ENCODE peak calls at places on chromosomes 1 and 21, in six cellular contexts. B is A549, N is GM12878, F is HepG2, W is upper lobe of left lung, V is K562. Z is an unnamed sample. For H3K9me3, the result is how much of the 10 kb centered on the place peaks cover.

GRCh38 chr1:234433563-234434285 is 45.3 kb downstream of the TARBP1 start:
- ATAC-seq in N (peak), V (peak), B (peak), W (no peak), F (no peak), Z (no peak)

GRCh38 chr1:66416295-66416694 is 117.7 kb upstream of the SGIP1 start:
- ATAC-seq in V (no peak), N (no peak), F (no peak), B (no peak), W (peak), Z (no peak)

GRCh38 chr1:207084241-207084640 is 4.4 kb upstream of the C4BPB start:
- ATAC-seq in B (no peak), F (no peak), W (no peak), N (peak), V (peak), Z (no peak)

GRCh38 chr1:220991959-220992704 is 112.9 kb downstream of the HLX start:
- ATAC-seq in W (peak), N (no peak), F (no peak), V (no peak), B (no peak), Z (peak)

GRCh38 chr1:200134116-200134515 is 106.6 kb downstream of the NR5A2 start:
- ATAC-seq in F (no peak), B (no peak), V (no peak), W (no peak), N (no peak), Z (no peak)

GRCh38 chr21:37763298-37763697 is 153.0 kb downstream of the KCNJ6 start:
- ATAC-seq in N (no peak), F (no peak), B (no peak), V (no peak), W (no peak), Z (no peak)

GRCh38 chr1:7581754-7582264 is 189.3 kb upstream of the VAMP3 start:
- ATAC-seq in F (no peak), N (no peak), B (no peak), W (no peak), V (no peak), Z (no peak)

GRCh38 chr1:3714284-3714741 is 37.9 kb upstream of the CCDC27 start:
- ATAC-seq in W (no peak), F (no peak), V (no peak), B (no peak), N (no peak), Z (no peak)

GRCh38 chr21:29219165-29219770 is 79.5 kb upstream of the BACH1 start:
- ATAC-seq in B (no peak), F (no peak), V (peak), W (peak), N (no peak), Z (peak)

GRCh38 chr1:207298186-207298585 is 23.3 kb upstream of the CD55 start:
- ATAC-seq in F (no peak), N (no peak), V (no peak), B (no peak), W (peak), Z (no peak)

GRCh38 chr1:199857103-199857502 is 170.4 kb upstream of the NR5A2 start:
- ATAC-seq in F (no peak), N (no peak), W (peak), B (no peak), V (no peak), Z (peak)

GRCh38 chr1:183711691-183712401 is 58.7 kb upstream of the APOBEC4 start:
- ATAC-seq in B (no peak), F (no peak), W (peak), V (no peak), N (no peak), Z (peak)

GRCh38 chr1:19412654-19413053 is 72.7 kb downstream of the CAPZB start:
- ATAC-seq in V (no peak), B (no peak), F (no peak), N (no peak), W (no peak), Z (no peak)

GRCh38 chr1:112699425-112700144 is 7.3 kb downstream of the RHOC start:
- ATAC-seq in N (no peak), W (no peak), F (no peak), V (no peak), B (no peak), Z (no peak)

GRCh38 chr21:31372176-31372765 is 28.2 kb upstream of the TIAM1 start:
- ATAC-seq in W (no peak), V (no peak), F (no peak), B (no peak), N (no peak), Z (no peak)

GRCh38 chr1:10387611-10388386 is 11.1 kb upstream of the PGD start:
- ATAC-seq in W (peak), B (peak), F (peak), N (peak), V (peak), Z (peak)

DNA sequence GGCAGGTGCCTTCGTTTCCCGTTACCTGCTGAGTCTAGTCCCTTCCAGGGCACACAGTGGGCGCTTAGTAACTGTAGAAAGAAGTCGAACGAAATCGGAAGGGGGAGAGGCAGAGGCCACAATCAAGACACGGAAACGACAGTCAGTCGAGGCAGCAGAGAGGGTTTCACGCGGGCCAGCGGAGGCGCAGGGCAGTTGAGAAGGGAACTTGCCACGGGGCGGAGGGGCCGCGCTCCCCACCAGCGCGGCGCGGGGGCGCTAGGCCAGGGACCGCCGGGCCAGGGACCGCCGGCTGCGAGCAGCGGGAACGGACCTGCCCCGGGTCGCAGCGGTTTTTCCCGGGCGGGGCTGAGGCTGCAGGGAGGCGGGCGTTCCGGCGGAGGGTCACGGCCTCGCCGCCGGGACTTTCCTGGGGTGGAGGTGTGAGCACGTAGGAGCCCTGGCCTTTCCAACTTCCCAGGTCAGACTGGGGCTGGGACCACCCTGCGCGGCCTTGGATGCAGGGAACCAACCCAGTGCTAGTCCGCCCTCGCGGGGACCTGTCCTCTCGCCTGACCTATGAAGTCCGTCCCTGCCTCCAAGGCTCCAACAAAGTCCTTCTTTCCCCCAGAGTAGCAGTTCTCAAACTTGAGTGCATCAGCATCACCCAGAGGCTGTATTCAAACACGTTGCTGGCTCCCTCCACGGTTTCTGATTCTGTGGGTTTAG is 150.1 kb upstream of the FGGY start:
- ATAC-seq in B (peak), F (peak), N (peak), W (peak), V (peak), Z (peak)
- H3K4me3 ChIP-seq in B (peak), F (peak), N (peak), W (peak), V (no peak), Z (peak)

GRCh38 chr1:64839732-64840405 is 95.0 kb downstream of the RAVER2 start:
- ATAC-seq in W (no peak), B (no peak), F (no peak), N (no peak), V (no peak), Z (no peak)
- H3K9me3 ChIP-seq in W (under half), B (under half), F (under half), N (under half), V (under half), Z (under half)

GRCh38 chr1:224373008-224373590 is 16.4 kb downstream of the CNIH4 start:
- ATAC-seq in N (no peak), F (no peak), W (no peak), V (no peak), B (no peak), Z (no peak)
- TF ChIP-seq EP300 in N (no peak), F (no peak), W (no peak), V (no peak), B (no peak), Z (no peak)

GRCh38 chr1:162942903-162943567 is 82.1 kb upstream of the CCDC190 start:
- ATAC-seq in N (no peak), W (no peak), F (no peak), B (no peak), V (no peak), Z (no peak)
- H3K4me3 ChIP-seq in N (no peak), W (no peak), F (no peak), B (no peak), V (no peak), Z (no peak)

DNA sequence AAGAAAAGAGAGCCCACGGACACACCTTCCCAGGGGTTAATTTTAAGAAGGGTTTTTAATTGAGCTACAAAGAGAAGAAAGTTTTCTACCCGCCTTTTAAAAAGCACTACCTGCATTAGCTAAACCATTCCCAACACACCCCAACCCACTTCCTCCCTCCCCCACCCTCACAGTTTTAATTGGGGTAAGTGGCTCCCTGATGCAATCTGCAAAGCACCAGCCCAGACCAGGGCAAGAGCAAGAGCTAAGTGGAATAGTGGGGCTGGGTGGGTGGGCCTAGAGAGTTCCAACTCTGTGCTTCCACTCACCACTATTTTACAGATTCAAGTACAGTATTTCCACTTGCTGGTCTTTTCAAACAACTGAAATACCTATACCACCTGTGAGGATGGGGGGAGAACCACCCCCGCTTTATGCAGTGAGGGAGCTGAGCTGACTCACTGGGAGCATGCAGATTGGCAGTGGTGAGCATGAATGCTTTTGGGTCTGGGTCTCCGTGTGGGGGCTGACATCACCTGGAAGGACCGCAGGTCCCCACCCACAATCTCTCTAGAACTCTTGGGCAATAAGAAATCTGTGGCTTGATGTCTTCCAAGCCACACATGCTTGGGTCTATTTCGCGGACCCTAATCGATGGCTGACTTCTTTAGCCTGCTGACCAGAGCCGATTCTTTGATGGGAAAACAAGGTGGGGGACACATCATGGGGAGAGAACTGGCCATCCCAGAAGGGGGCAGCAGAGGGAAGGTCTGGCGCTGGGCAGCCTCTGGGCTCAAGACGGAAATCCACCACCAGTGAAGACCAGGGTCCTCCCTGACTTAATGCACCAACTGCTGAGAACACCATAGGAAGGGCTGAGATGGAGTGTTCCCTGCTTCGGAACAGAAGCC is 95.5 kb downstream of the SSBP3 start:
- ATAC-seq in N (peak), W (peak), V (peak), B (no peak), F (peak), Z (no peak)
- H3K9me3 ChIP-seq in N (under half), W (under half), V (under half), B (under half), F (under half), Z (under half)

GRCh38 chr1:33181906-33182305 is at the start of gene TRIM62:
- ATAC-seq in F (peak), V (peak), B (peak), W (peak), N (peak), Z (peak)
- TF ChIP-seq EP300 in F (no peak), V (peak), B (no peak), W (no peak), N (no peak), Z (no peak)

Z was measured in gastroesophageal sphincter.